ENCODE peak calls at places on chromosome 17, in nine cellular contexts. H is thoracic aorta, X is K562, V is psoas muscle, E is right lobe of liver, B is sigmoid colon, M is transverse colon, S is colonic mucosa, A is IMR-90. D is an unnamed sample.

GRCh38 chr17:8289103-8289397 is 580 bp downstream of the RANGRF start:
- DNase-seq in V (peak), E (no peak), A (no peak), X (peak), M (no peak), S (no peak), B (no peak), H (no peak), D (no peak)

GRCh38 chr17:38740016-38740415 is 8.1 kb downstream of the PCGF2 start:
- DNase-seq in M (no peak), S (no peak), V (no peak), B (no peak), X (no peak), E (no peak), A (no peak), H (no peak), D (no peak)

GRCh38 chr17:72125226-72125651 is 4.4 kb downstream of the SOX9 start:
- DNase-seq in A (peak), E (no peak), S (peak), B (no peak), H (no peak), X (no peak), M (peak), V (no peak), D (no peak)

GRCh38 chr17:40886090-40886489 is 1.0 kb upstream of the KRT20 start:
- DNase-seq in A (peak), M (no peak), E (no peak), V (no peak), H (no peak), B (no peak), S (no peak), X (no peak), D (no peak)

GRCh38 chr17:64736804-64737492 is 74.8 kb upstream of the SMURF2 start:
- DNase-seq in X (no peak), M (peak), S (peak), V (no peak), B (no peak), A (peak), E (no peak), H (no peak), D (no peak)

GRCh38 chr17:181213-182163 is at the start of gene DOC2B:
- DNase-seq in B (no peak), A (peak), S (peak), E (peak), H (no peak), X (no peak), M (peak), V (peak), D (no peak)

GRCh38 chr17:66527335-66527734 is 224.9 kb downstream of the PRKCA start:
- DNase-seq in B (no peak), V (no peak), E (no peak), M (no peak), X (no peak), S (no peak), A (no peak), H (no peak), D (peak)

GRCh38 chr17:73973881-73974409 is 229.5 kb upstream of the RPL38 start:
- DNase-seq in H (no peak), A (no peak), B (no peak), V (no peak), E (no peak), M (no peak), S (peak), X (no peak), D (no peak)

GRCh38 chr17:66963521-66964082 is 905 bp upstream of the CACNG4 start:
- DNase-seq in H (no peak), E (no peak), V (no peak), X (no peak), B (no peak), S (no peak), A (no peak), M (no peak), D (no peak)

GRCh38 chr17:50394711-50395110 is 2.6 kb downstream of the LRRC59 start:
- DNase-seq in B (no peak), X (no peak), A (no peak), V (no peak), S (no peak), E (no peak), H (no peak), M (no peak), D (no peak)

GRCh38 chr17:42553161-42553818 is 567 bp downstream of the HSD17B1 start:
- DNase-seq in E (no peak), B (no peak), S (no peak), V (no peak), H (no peak), M (no peak), X (peak), A (no peak), D (no peak)

DNA sequence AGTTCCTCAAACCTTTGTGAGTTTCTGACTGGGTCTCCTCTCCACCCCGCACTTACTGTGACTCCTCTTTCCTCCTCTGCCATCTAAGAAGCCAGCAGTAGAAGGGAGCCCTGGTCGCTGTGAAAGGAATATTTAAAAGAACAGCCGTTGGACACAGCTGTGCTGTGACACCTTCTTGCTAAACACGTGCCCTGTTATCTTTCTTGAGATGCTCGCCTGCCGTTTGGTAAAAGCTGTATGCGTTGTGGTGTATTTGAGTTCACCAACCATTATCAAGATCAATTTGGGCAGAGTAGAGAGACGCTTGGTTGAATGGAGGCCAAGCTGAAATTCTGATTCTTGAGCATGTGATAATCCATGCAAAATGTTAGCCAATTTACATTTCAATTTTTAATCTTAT is 3.8 kb downstream of the GID4 start:
- DNase-seq in S (no peak), X (no peak), V (no peak), H (no peak), M (no peak), B (no peak), A (no peak), E (no peak), D (no peak)
- H3K27ac ChIP-seq in S (no peak), X (peak), V (peak), H (no peak), M (no peak), B (no peak), A (no peak), E (no peak), D (no peak)

GRCh38 chr17:80693511-80693910 is 148.9 kb downstream of the RPTOR start:
- DNase-seq in E (no peak), S (no peak), X (no peak), M (no peak), H (no peak), B (no peak), A (no peak), V (no peak), D (no peak)

GRCh38 chr17:80694085-80694991 is 149.7 kb downstream of the RPTOR start:
- DNase-seq in M (no peak), X (no peak), E (no peak), S (no peak), A (no peak), B (no peak), V (no peak), H (no peak), D (no peak)

GRCh38 chr17:80691784-80692183 is 147.1 kb downstream of the RPTOR start:
- DNase-seq in M (no peak), B (no peak), E (no peak), X (no peak), V (no peak), H (no peak), A (no peak), S (no peak), D (no peak)

GRCh38 chr17:80694992-80695912 is 150.6 kb downstream of the RPTOR start:
- DNase-seq in V (no peak), E (no peak), B (no peak), M (no peak), A (no peak), X (no peak), S (no peak), H (no peak), D (no peak)

GRCh38 chr17:80692931-80693467 is 148.4 kb downstream of the RPTOR start:
- DNase-seq in X (no peak), B (no peak), H (no peak), A (no peak), S (no peak), V (no peak), M (no peak), E (no peak), D (no peak)
- H3K27ac ChIP-seq in X (no peak), B (no peak), H (no peak), A (no peak), S (no peak), V (no peak), M (no peak), E (no peak), D (peak)

DNA sequence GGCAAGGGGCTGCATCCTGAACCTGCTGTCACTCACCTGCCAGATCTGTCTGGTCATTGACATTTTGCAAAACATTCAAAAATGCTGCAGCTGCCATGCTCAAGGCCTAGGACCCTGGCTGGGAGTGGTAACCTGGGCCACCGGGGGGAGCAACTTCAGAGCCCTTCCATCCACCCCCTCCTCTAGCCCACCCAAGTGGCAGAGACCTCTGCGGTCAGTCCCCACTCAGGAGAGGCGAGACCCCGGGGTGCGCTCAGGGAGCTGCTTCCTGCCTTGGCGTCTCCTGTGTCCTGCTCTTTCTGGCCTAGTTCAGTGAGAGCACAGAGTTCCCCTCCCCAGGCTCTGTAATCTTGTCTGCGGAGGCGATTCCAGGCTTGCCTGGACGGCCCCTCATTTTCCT is 108.8 kb downstream of the CCDC182 start:
- DNase-seq in H (no peak), X (no peak), S (no peak), B (no peak), E (no peak), M (no peak), V (no peak), A (no peak), D (no peak)
- H3K27ac ChIP-seq in H (no peak), X (no peak), S (no peak), B (no peak), E (no peak), M (no peak), V (no peak), A (no peak), D (no peak)

GRCh38 chr17:10762037-10762436 is 32.2 kb upstream of the TMEM220 start:
- DNase-seq in V (no peak), S (no peak), X (no peak), H (no peak), A (no peak), E (no peak), B (peak), M (no peak), D (no peak)
- H3K27ac ChIP-seq in V (no peak), S (no peak), X (no peak), H (no peak), A (no peak), E (no peak), B (no peak), M (no peak), D (no peak)

GRCh38 chr17:4358154-4358553 is 8.3 kb downstream of the UBE2G1 start:
- DNase-seq in M (no peak), A (no peak), H (no peak), V (no peak), B (no peak), E (peak), S (no peak), X (no peak), D (no peak)
- H3K27ac ChIP-seq in M (no peak), A (no peak), H (no peak), V (peak), B (no peak), E (no peak), S (no peak), X (no peak), D (no peak)

DNA sequence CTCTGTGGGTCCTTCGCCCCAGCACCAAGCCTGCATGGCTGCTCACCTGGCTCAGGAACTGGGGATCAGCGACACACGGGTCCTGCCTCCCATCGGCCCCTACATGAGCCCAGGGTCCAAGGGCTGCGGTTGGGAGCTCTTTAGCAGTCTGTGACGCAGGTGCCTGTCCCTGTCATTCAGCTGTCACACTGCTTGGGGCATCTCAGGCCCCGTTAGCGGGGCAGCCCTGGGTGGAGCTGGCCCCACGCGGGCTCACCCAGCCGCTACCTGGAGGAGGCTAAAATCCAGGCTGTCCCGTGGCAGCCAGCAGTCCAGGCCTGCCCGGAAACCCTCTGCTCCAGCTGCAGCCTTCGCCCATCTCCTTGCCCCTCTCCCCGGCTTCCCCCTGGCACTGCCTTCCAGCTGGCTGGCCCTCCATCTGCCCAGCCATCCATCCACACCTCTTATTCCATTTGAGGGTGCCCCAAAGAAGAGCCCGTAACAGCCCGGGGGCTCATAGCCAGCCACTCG is 3.3 kb downstream of the GCGR start:
- DNase-seq in S (no peak), H (no peak), M (no peak), E (no peak), B (no peak), A (no peak), X (no peak), V (no peak), D (no peak)
- H3K27ac ChIP-seq in S (no peak), H (no peak), M (no peak), E (no peak), B (no peak), A (no peak), X (no peak), V (no peak), D (no peak)

GRCh38 chr17:76547642-76548202 is 7.9 kb downstream of the PRCD start:
- DNase-seq in M (no peak), S (no peak), H (no peak), E (no peak), B (no peak), A (no peak), X (no peak), V (no peak), D (no peak)

GRCh38 chr17:76548378-76549214 is 8.8 kb downstream of the PRCD start:
- DNase-seq in E (no peak), B (no peak), V (no peak), H (no peak), X (no peak), A (no peak), M (no peak), S (no peak), D (no peak)

GRCh38 chr17:76550712-76551615 is 11.1 kb downstream of the PRCD start:
- DNase-seq in X (no peak), S (no peak), E (no peak), B (no peak), H (no peak), V (no peak), M (no peak), A (peak), D (no peak)

GRCh38 chr17:76549539-76549938 is 9.7 kb downstream of the PRCD start:
- DNase-seq in M (no peak), X (no peak), A (no peak), E (no peak), V (no peak), H (no peak), S (no peak), B (no peak), D (no peak)

GRCh38 chr17:76549215-76549518 is 9.3 kb downstream of the PRCD start:
- DNase-seq in H (no peak), B (no peak), X (no peak), V (no peak), A (no peak), E (no peak), S (no peak), M (no peak), D (no peak)
- H3K27ac ChIP-seq in H (no peak), B (no peak), X (no peak), V (no peak), A (no peak), E (no peak), S (no peak), M (no peak), D (no peak)

GRCh38 chr17:17847102-17847501 is 10.3 kb upstream of the SREBF1 start:
- DNase-seq in H (no peak), B (no peak), M (no peak), X (no peak), A (no peak), S (no peak), V (no peak), E (no peak), D (no peak)

GRCh38 chr17:17849147-17849820 is 12.5 kb upstream of the SREBF1 start:
- DNase-seq in M (peak), V (peak), S (peak), H (peak), E (no peak), X (peak), A (no peak), B (peak), D (peak)

GRCh38 chr17:17846645-17847044 is 9.9 kb upstream of the SREBF1 start:
- DNase-seq in X (no peak), S (no peak), M (no peak), B (no peak), A (no peak), H (no peak), V (no peak), E (no peak), D (no peak)

GRCh38 chr17:17848311-17848710 is 11.5 kb upstream of the SREBF1 start:
- DNase-seq in S (no peak), M (no peak), X (no peak), B (no peak), H (no peak), E (no peak), A (no peak), V (no peak), D (no peak)

DNA sequence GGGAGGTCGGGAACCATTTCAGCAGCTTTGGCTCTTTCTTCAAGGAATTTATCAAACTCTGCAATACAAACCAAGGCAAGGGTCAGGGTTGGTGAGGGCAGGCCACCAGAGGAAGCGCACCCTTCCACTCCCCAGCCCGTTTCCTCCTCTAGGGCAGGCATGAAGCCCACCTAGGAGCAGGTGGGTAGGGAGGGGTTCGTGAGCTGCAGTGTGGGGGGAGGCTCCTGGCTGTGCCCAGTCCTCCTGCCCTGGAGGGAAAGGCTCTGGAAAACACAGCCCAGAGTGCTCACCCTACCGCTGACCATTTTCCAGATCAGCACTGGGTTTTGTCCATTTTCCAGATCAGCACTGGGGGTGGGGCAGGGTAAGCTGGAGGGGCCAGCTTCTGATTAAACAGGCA is 10.9 kb upstream of the SREBF1 start:
- DNase-seq in H (no peak), S (no peak), A (no peak), B (no peak), E (no peak), X (no peak), V (no peak), M (no peak), D (no peak)
- H3K27ac ChIP-seq in H (no peak), S (no peak), A (no peak), B (no peak), E (no peak), X (no peak), V (no peak), M (no peak), D (no peak)

DNA sequence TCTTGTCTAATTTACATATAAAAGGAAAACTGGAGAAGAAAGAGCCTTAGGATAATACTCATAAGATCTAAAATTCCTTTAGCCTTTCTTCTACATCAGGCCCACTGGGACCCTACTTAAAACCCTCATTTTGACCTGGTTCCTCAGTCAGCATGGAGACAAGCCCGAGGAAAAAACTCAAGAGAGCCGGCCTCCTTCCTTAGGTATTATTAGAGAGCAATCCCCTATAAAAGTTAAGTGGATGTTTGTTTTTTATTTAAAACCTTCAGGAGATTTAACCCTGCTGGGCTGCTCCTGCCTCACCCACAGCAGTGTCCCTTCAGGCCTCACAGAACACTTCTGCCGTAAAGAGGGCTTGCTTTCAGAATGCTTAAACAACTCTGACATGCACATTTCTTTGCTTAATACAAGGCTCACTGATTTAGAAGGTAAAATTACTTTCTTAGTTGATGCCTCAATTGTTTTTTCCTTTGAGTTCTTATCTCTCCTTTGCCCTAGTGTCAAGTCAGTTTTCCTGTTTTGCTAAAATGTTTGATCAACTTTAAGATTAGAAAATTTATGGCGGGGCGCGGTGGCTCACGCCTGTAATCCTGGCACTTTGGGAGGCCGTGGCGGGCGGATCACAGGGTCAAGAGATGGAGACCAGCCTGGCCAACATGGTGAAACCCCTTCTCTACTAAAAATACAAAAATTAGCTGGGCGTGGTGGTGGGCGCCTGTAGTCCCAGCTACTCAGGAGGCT is 145.5 kb upstream of the TBX2 start:
- DNase-seq in M (peak), H (no peak), A (no peak), V (no peak), E (no peak), X (no peak), S (peak), B (no peak), D (no peak)
- H3K27ac ChIP-seq in M (no peak), H (no peak), A (no peak), V (peak), E (no peak), X (no peak), S (no peak), B (no peak), D (no peak)

GRCh38 chr17:77128895-77129567 is 11.7 kb upstream of the SEC14L1 start:
- DNase-seq in V (no peak), A (no peak), E (no peak), B (no peak), M (no peak), S (no peak), H (no peak), X (no peak), D (no peak)
- H3K27ac ChIP-seq in V (peak), A (peak), E (peak), B (peak), M (peak), S (no peak), H (peak), X (no peak), D (peak)